ENCODE peak calls at places on chromosomes 6 and 20, in ten cellular contexts. Z is MG63, H is testis, P is non-pigmented ciliary epithelial cell, I is NCI-H2081, F is naive B cell, N is activated B cell treated with CpG ODN at 0.5 μM for 24 hours, O is cardiac muscle cell, R is small intestine, A is GM04504. D is an unnamed sample.

GRCh38 chr20:63942250-63943006 is 13.8 kb downstream of the UCKL1 start:
- DNase-seq in Z (no peak), H (peak), P (no peak), I (no peak), F (no peak), N (no peak), O (peak), R (peak), A (no peak), D (peak)

GRCh38 chr20:16296933-16297332 is 276.3 kb downstream of the KIF16B start:
- DNase-seq in Z (no peak), H (peak), P (no peak), I (no peak), F (no peak), N (no peak), O (no peak), R (no peak), A (no peak), D (no peak)

GRCh38 chr20:57680131-57680716 is 29.6 kb downstream of the PMEPA1 start:
- DNase-seq in Z (no peak), H (no peak), P (no peak), I (no peak), F (peak), N (peak), O (peak), R (no peak), A (no peak), D (no peak)

GRCh38 chr20:61882716-61883615 is 182.7 kb downstream of the TAF4 start:
- DNase-seq in Z (no peak), H (no peak), P (no peak), I (no peak), F (no peak), N (no peak), O (no peak), R (no peak), A (no peak), D (no peak)

GRCh38 chr20:11445891-11446290 is 471.8 kb upstream of the BTBD3 start:
- DNase-seq in Z (no peak), H (no peak), P (no peak), I (no peak), F (no peak), N (no peak), O (no peak), R (no peak), A (no peak), D (no peak)

GRCh38 chr6:2716926-2717700 is 33.6 kb downstream of the MYLK4 start:
- DNase-seq in Z (no peak), H (no peak), P (no peak), I (no peak), F (no peak), N (no peak), O (no peak), R (peak), A (no peak), D (no peak)

GRCh38 chr6:136228811-136229210 is 21.3 kb downstream of the MTFR2 start:
- DNase-seq in Z (no peak), H (no peak), P (no peak), I (no peak), F (peak), N (no peak), O (no peak), R (no peak), A (no peak), D (no peak)

GRCh38 chr6:38517005-38517404 is 122.7 kb downstream of the BTBD9 start:
- DNase-seq in Z (no peak), H (no peak), P (no peak), I (no peak), F (no peak), N (no peak), O (no peak), R (peak), A (no peak), D (no peak)

GRCh38 chr20:53580376-53581111 is 13.1 kb downstream of the ZNF217 start:
- DNase-seq in Z (peak), H (no peak), P (no peak), I (no peak), F (no peak), N (no peak), O (no peak), R (no peak), A (no peak), D (no peak)

GRCh38 chr6:16511048-16511660 is 250.1 kb downstream of the ATXN1 start:
- DNase-seq in Z (no peak), H (no peak), P (no peak), I (peak), F (no peak), N (no peak), O (peak), R (peak), A (no peak), D (no peak)

GRCh38 chr6:89173634-89174033 is 27.8 kb downstream of the PM20D2 start:
- DNase-seq in Z (no peak), H (no peak), P (no peak), I (no peak), F (no peak), N (no peak), O (no peak), R (no peak), A (no peak), D (no peak)

GRCh38 chr20:60627751-60628565 is 624.1 kb upstream of the CDH4 start:
- DNase-seq in Z (no peak), H (no peak), P (no peak), I (no peak), F (no peak), N (no peak), O (peak), R (no peak), A (no peak), D (no peak)

GRCh38 chr6:128600397-128600951 is 80.1 kb upstream of the PTPRK start:
- DNase-seq in Z (peak), H (no peak), P (peak), I (peak), F (no peak), N (no peak), O (no peak), R (no peak), A (peak), D (no peak)

GRCh38 chr6:107511410-107512070 is 21.6 kb downstream of the SOBP start:
- DNase-seq in Z (no peak), H (peak), P (no peak), I (no peak), F (no peak), N (no peak), O (no peak), R (no peak), A (no peak), D (no peak)

GRCh38 chr6:961407-961930 is 268.5 kb upstream of the EXOC2 start:
- DNase-seq in Z (peak), H (no peak), P (no peak), I (no peak), F (no peak), N (no peak), O (no peak), R (no peak), A (no peak), D (no peak)

GRCh38 chr20:53048387-53048786 is 76.2 kb downstream of the TSHZ2 start:
- DNase-seq in Z (no peak), H (no peak), P (no peak), I (no peak), F (no peak), N (no peak), O (peak), R (no peak), A (no peak), D (no peak)

GRCh38 chr6:145960918-145961604 is 3.1 kb downstream of the SHPRH start:
- DNase-seq in Z (peak), H (no peak), P (no peak), I (no peak), F (no peak), N (no peak), O (no peak), R (no peak), A (peak), D (no peak)

GRCh38 chr6:95949985-95950384 is 65.8 kb upstream of the FUT9 start:
- DNase-seq in Z (no peak), H (no peak), P (no peak), I (no peak), F (no peak), N (no peak), O (no peak), R (no peak), A (no peak), D (no peak)

GRCh38 chr20:5974531-5974930 is 24.1 kb downstream of the MCM8 start:
- DNase-seq in Z (no peak), H (no peak), P (no peak), I (no peak), F (no peak), N (no peak), O (no peak), R (no peak), A (no peak), D (no peak)

GRCh38 chr6:13422601-13423247 is 64.7 kb downstream of the GFOD1 start:
- DNase-seq in Z (no peak), H (no peak), P (no peak), I (no peak), F (no peak), N (no peak), O (peak), R (no peak), A (no peak), D (no peak)

GRCh38 chr20:63357921-63358905 is 2.9 kb downstream of the CHRNA4 start:
- DNase-seq in Z (no peak), H (peak), P (no peak), I (peak), F (no peak), N (no peak), O (no peak), R (no peak), A (no peak), D (no peak)

GRCh38 chr20:48681201-48681881 is 146.5 kb downstream of the PREX1 start:
- DNase-seq in Z (no peak), H (no peak), P (no peak), I (no peak), F (no peak), N (no peak), O (no peak), R (no peak), A (no peak), D (no peak)

GRCh38 chr20:38812915-38813573 is 7.5 kb downstream of the PPP1R16B start:
- DNase-seq in Z (no peak), H (no peak), P (no peak), I (no peak), F (no peak), N (no peak), O (no peak), R (no peak), A (no peak), D (no peak)

GRCh38 chr6:40999498-41000070 is 39.4 kb downstream of the UNC5CL start:
- DNase-seq in Z (peak), H (peak), P (no peak), I (no peak), F (peak), N (no peak), O (peak), R (peak), A (peak), D (peak)

GRCh38 chr20:33604991-33605370 is 57.1 kb upstream of the C20orf144 start:
- DNase-seq in Z (no peak), H (no peak), P (no peak), I (no peak), F (no peak), N (no peak), O (no peak), R (no peak), A (peak), D (no peak)

GRCh38 chr6:112571886-112572285 is 224.8 kb downstream of the RFPL4B start:
- DNase-seq in Z (peak), H (no peak), P (no peak), I (no peak), F (no peak), N (no peak), O (no peak), R (no peak), A (peak), D (no peak)

GRCh38 chr20:46631212-46631869 is 19.9 kb downstream of the SLC13A3 start:
- DNase-seq in Z (no peak), H (no peak), P (no peak), I (no peak), F (no peak), N (no peak), O (no peak), R (no peak), A (no peak), D (no peak)